ENCODE peak calls at places on chromosomes 1 and 21, in nine cellular contexts. R, K, B, Y, S, X, N, L and C are unnamed samples.

GRCh38 chr1:62590970-62591368 is 6.4 kb upstream of the ANGPTL3 start:
- DNase-seq in R (no peak), K (no peak), B (no peak), Y (no peak), S (no peak), X (no peak), N (no peak), L (no peak), C (no peak)

GRCh38 chr1:47572731-47573505 is 135.1 kb downstream of the FOXD2 start:
- DNase-seq in R (no peak), K (peak; percentile 44), B (no peak), Y (no peak), S (no peak), X (no peak), N (no peak), L (peak; percentile 71), C (no peak)

GRCh38 chr1:55981015-55981635 is 598.2 kb downstream of the PLPP3 start:
- DNase-seq in R (no peak), K (no peak), B (no peak), Y (no peak), S (no peak), X (no peak), N (no peak), L (no peak), C (no peak)

GRCh38 chr21:42102063-42102462 is 30.9 kb downstream of the UMODL1 start:
- DNase-seq in R (no peak), K (peak; percentile 70), B (no peak), Y (no peak), S (no peak), X (no peak), N (no peak), L (no peak), C (no peak)

GRCh38 chr21:15445327-15445726 is 284.5 kb upstream of the USP25 start:
- DNase-seq in R (no peak), K (no peak), B (no peak), Y (peak; percentile 50), S (no peak), X (no peak), N (no peak), L (peak; percentile 73), C (no peak)

GRCh38 chr1:219567341-219567947 is 45.5 kb downstream of the ZC3H11B start:
- DNase-seq in R (no peak), K (peak; percentile 78), B (no peak), Y (no peak), S (peak; percentile 62), X (peak; percentile 4), N (peak; percentile 52), L (peak; percentile 69), C (peak; percentile 36)

GRCh38 chr1:240094043-240094722 is 2.5 kb downstream of the FMN2 start:
- DNase-seq in R (no peak), K (no peak), B (no peak), Y (no peak), S (no peak), X (no peak), N (peak; percentile 67), L (no peak), C (no peak)

GRCh38 chr1:162538815-162539431 is 22.6 kb upstream of the UAP1 start:
- DNase-seq in R (peak; percentile 94), K (peak; percentile 86), B (no peak), Y (no peak), S (peak; percentile 9), X (no peak), N (peak; percentile 98), L (no peak), C (peak; percentile 55)